ENCODE peak calls at places on chromosomes 13 and 19, in five cellular contexts. One of them, this sample, is unnamed.

GRCh38 chr13:39918837-39919236 is 263.4 kb downstream of the COG6 start:
- DNase-seq in lung microvascular endothelial cell: no peak
- DNase-seq in NCI-H1105 treated with DMSO at 0.1 percent for 48 hours: no peak
- DNase-seq in T-cell: no peak
- DNase-seq in tibial nerve: no peak
- DNase-seq in this sample: no peak

GRCh38 chr19:30245401-30246039 is 126.7 kb upstream of the ZNF536 start:
- DNase-seq in T-cell: no peak
- DNase-seq in lung microvascular endothelial cell: no peak
- DNase-seq in NCI-H1105 treated with DMSO at 0.1 percent for 48 hours: no peak
- DNase-seq in tibial nerve: no peak
- DNase-seq in this sample: no peak

GRCh38 chr13:113086991-113087922 is 18.3 kb upstream of the F7 start:
- DNase-seq in tibial nerve: no peak
- DNase-seq in NCI-H1105 treated with DMSO at 0.1 percent for 48 hours: no peak
- DNase-seq in T-cell: no peak
- DNase-seq in lung microvascular endothelial cell: no peak
- DNase-seq in this sample: no peak

GRCh38 chr13:107824636-107825035 is 390.7 kb downstream of the LIG4 start:
- DNase-seq in lung microvascular endothelial cell: no peak
- DNase-seq in NCI-H1105 treated with DMSO at 0.1 percent for 48 hours: peak; percentile 85
- DNase-seq in T-cell: no peak
- DNase-seq in tibial nerve: no peak
- DNase-seq in this sample: no peak

GRCh38 chr19:45047188-45047797 is 8.4 kb downstream of the CLASRP start:
- DNase-seq in tibial nerve: no peak
- DNase-seq in lung microvascular endothelial cell: no peak
- DNase-seq in NCI-H1105 treated with DMSO at 0.1 percent for 48 hours: no peak
- DNase-seq in T-cell: no peak
- DNase-seq in this sample: no peak

GRCh38 chr19:6313398-6313969 is 19.9 kb downstream of the ACER1 start:
- DNase-seq in tibial nerve: no peak
- DNase-seq in NCI-H1105 treated with DMSO at 0.1 percent for 48 hours: no peak
- DNase-seq in lung microvascular endothelial cell: no peak
- DNase-seq in T-cell: no peak
- DNase-seq in this sample: no peak

GRCh38 chr13:76229281-76229680 is 593.2 kb downstream of the LMO7 start:
- DNase-seq in NCI-H1105 treated with DMSO at 0.1 percent for 48 hours: no peak
- DNase-seq in T-cell: no peak
- DNase-seq in lung microvascular endothelial cell: no peak
- DNase-seq in tibial nerve: no peak
- DNase-seq in this sample: no peak

GRCh38 chr13:33033361-33033812 is 17.2 kb downstream of the KL start:
- DNase-seq in NCI-H1105 treated with DMSO at 0.1 percent for 48 hours: no peak
- DNase-seq in lung microvascular endothelial cell: no peak
- DNase-seq in T-cell: peak; percentile 9
- DNase-seq in tibial nerve: no peak
- DNase-seq in this sample: no peak

GRCh38 chr19:45076029-45076850 is at the start of gene ZNF296:
- DNase-seq in lung microvascular endothelial cell: peak; percentile 52
- DNase-seq in tibial nerve: peak; percentile 30
- DNase-seq in T-cell: peak; percentile 55
- DNase-seq in NCI-H1105 treated with DMSO at 0.1 percent for 48 hours: peak; percentile 68
- DNase-seq in this sample: no peak

GRCh38 chr19:16773259-16773658 is 53.6 kb downstream of the NWD1 start:
- DNase-seq in lung microvascular endothelial cell: no peak
- DNase-seq in NCI-H1105 treated with DMSO at 0.1 percent for 48 hours: no peak
- DNase-seq in T-cell: no peak
- DNase-seq in tibial nerve: no peak
- DNase-seq in this sample: no peak

GRCh38 chr19:32154418-32154817 is 191.0 kb upstream of the ZNF507 start:
- DNase-seq in lung microvascular endothelial cell: no peak
- DNase-seq in T-cell: no peak
- DNase-seq in tibial nerve: no peak
- DNase-seq in NCI-H1105 treated with DMSO at 0.1 percent for 48 hours: no peak
- DNase-seq in this sample: no peak

GRCh38 chr19:913080-913748 is at the start of gene R3HDM4:
- DNase-seq in lung microvascular endothelial cell: peak; percentile 66
- DNase-seq in tibial nerve: peak; percentile 67
- DNase-seq in T-cell: peak; percentile 77
- DNase-seq in NCI-H1105 treated with DMSO at 0.1 percent for 48 hours: peak; percentile 34
- DNase-seq in this sample: no peak

GRCh38 chr19:4891066-4891465 is 11.6 kb downstream of the ARRDC5 start:
- DNase-seq in T-cell: no peak
- DNase-seq in lung microvascular endothelial cell: no peak
- DNase-seq in tibial nerve: no peak
- DNase-seq in NCI-H1105 treated with DMSO at 0.1 percent for 48 hours: no peak
- DNase-seq in this sample: no peak

GRCh38 chr13:25927363-25927762 is 124.5 kb downstream of the SHISA2 start:
- DNase-seq in lung microvascular endothelial cell: no peak
- DNase-seq in T-cell: no peak
- DNase-seq in NCI-H1105 treated with DMSO at 0.1 percent for 48 hours: no peak
- DNase-seq in tibial nerve: no peak
- DNase-seq in this sample: no peak

GRCh38 chr13:46896346-46897138 is at the start of gene HTR2A:
- DNase-seq in tibial nerve: no peak
- DNase-seq in NCI-H1105 treated with DMSO at 0.1 percent for 48 hours: no peak
- DNase-seq in T-cell: no peak
- DNase-seq in lung microvascular endothelial cell: no peak
- DNase-seq in this sample: no peak

GRCh38 chr13:113874177-113874576 is 10.3 kb upstream of the GAS6 start:
- DNase-seq in lung microvascular endothelial cell: no peak
- DNase-seq in tibial nerve: no peak
- DNase-seq in NCI-H1105 treated with DMSO at 0.1 percent for 48 hours: no peak
- DNase-seq in T-cell: no peak
- DNase-seq in this sample: no peak

GRCh38 chr19:55086730-55087541 is 11.3 kb downstream of the EPS8L1 start:
- DNase-seq in NCI-H1105 treated with DMSO at 0.1 percent for 48 hours: peak; percentile 90
- DNase-seq in tibial nerve: peak; percentile 87
- DNase-seq in T-cell: peak; percentile 35
- DNase-seq in lung microvascular endothelial cell: peak; percentile 96
- DNase-seq in this sample: peak; percentile 73

GRCh38 chr13:111005808-111006494 is 91.1 kb upstream of the ANKRD10 start:
- DNase-seq in NCI-H1105 treated with DMSO at 0.1 percent for 48 hours: no peak
- DNase-seq in T-cell: no peak
- DNase-seq in lung microvascular endothelial cell: peak; percentile 88
- DNase-seq in tibial nerve: peak; percentile 31
- DNase-seq in this sample: no peak

GRCh38 chr19:55677572-55678028 is 2.6 kb downstream of the EPN1 start:
- DNase-seq in T-cell: no peak
- DNase-seq in NCI-H1105 treated with DMSO at 0.1 percent for 48 hours: no peak
- DNase-seq in lung microvascular endothelial cell: peak; percentile 52
- DNase-seq in tibial nerve: no peak
- DNase-seq in this sample: no peak

GRCh38 chr13:57724486-57725272 is 93.1 kb downstream of the PCDH17 start:
- DNase-seq in lung microvascular endothelial cell: no peak
- DNase-seq in T-cell: no peak
- DNase-seq in tibial nerve: no peak
- DNase-seq in NCI-H1105 treated with DMSO at 0.1 percent for 48 hours: no peak
- DNase-seq in this sample: no peak

GRCh38 chr13:92513672-92514071 is 712.9 kb upstream of the GPC6 start:
- DNase-seq in T-cell: no peak
- DNase-seq in tibial nerve: no peak
- DNase-seq in lung microvascular endothelial cell: no peak
- DNase-seq in NCI-H1105 treated with DMSO at 0.1 percent for 48 hours: no peak
- DNase-seq in this sample: no peak

GRCh38 chr19:46040125-46040524 is 677 bp downstream of the IGFL4 start:
- DNase-seq in tibial nerve: no peak
- DNase-seq in T-cell: no peak
- DNase-seq in NCI-H1105 treated with DMSO at 0.1 percent for 48 hours: no peak
- DNase-seq in lung microvascular endothelial cell: no peak
- DNase-seq in this sample: no peak